ENCODE peak calls at places on chromosomes 3 and 15, in seven cellular contexts. One of them, this sample, is unnamed.

GRCh38 chr3:24829632-24830229 is 335.1 kb upstream of the THRB start:
- DNase-seq in T-helper 9 cell: no peak
- DNase-seq in thoracic aorta: no peak
- DNase-seq in activated naive CD4-positive, alpha-beta T cell: no peak
- DNase-seq in NB4: no peak
- DNase-seq in breast epithelium: no peak
- DNase-seq in CD8-positive, alpha-beta T cell: no peak
- DNase-seq in this sample: no peak

GRCh38 chr3:126058666-126059065 is 25.3 kb downstream of the SLC41A3 start:
- DNase-seq in breast epithelium: no peak
- DNase-seq in CD8-positive, alpha-beta T cell: no peak
- DNase-seq in NB4: no peak
- DNase-seq in activated naive CD4-positive, alpha-beta T cell: no peak
- DNase-seq in thoracic aorta: no peak
- DNase-seq in T-helper 9 cell: no peak
- DNase-seq in this sample: no peak

GRCh38 chr3:13281657-13282527 is 138.2 kb downstream of the NUP210 start:
- DNase-seq in thoracic aorta: no peak
- DNase-seq in activated naive CD4-positive, alpha-beta T cell: no peak
- DNase-seq in CD8-positive, alpha-beta T cell: no peak
- DNase-seq in T-helper 9 cell: no peak
- DNase-seq in NB4: peak
- DNase-seq in breast epithelium: no peak
- DNase-seq in this sample: no peak

GRCh38 chr3:171460226-171461086 is at the start of gene TNIK:
- DNase-seq in NB4: peak
- DNase-seq in CD8-positive, alpha-beta T cell: peak
- DNase-seq in thoracic aorta: peak
- DNase-seq in breast epithelium: peak
- DNase-seq in T-helper 9 cell: peak
- DNase-seq in activated naive CD4-positive, alpha-beta T cell: peak
- DNase-seq in this sample: peak

GRCh38 chr3:131353946-131354345 is 27.6 kb upstream of the NUDT16 start:
- DNase-seq in NB4: no peak
- DNase-seq in thoracic aorta: no peak
- DNase-seq in CD8-positive, alpha-beta T cell: no peak
- DNase-seq in T-helper 9 cell: no peak
- DNase-seq in breast epithelium: no peak
- DNase-seq in activated naive CD4-positive, alpha-beta T cell: no peak
- DNase-seq in this sample: no peak

GRCh38 chr15:90882781-90883525 is 1.4 kb upstream of the FES start:
- DNase-seq in CD8-positive, alpha-beta T cell: no peak
- DNase-seq in activated naive CD4-positive, alpha-beta T cell: no peak
- DNase-seq in T-helper 9 cell: no peak
- DNase-seq in thoracic aorta: no peak
- DNase-seq in breast epithelium: no peak
- DNase-seq in NB4: peak
- DNase-seq in this sample: no peak

GRCh38 chr3:188747487-188747886 is 424.3 kb upstream of the TPRG1 start:
- DNase-seq in activated naive CD4-positive, alpha-beta T cell: no peak
- DNase-seq in thoracic aorta: no peak
- DNase-seq in CD8-positive, alpha-beta T cell: no peak
- DNase-seq in NB4: no peak
- DNase-seq in T-helper 9 cell: no peak
- DNase-seq in breast epithelium: no peak
- DNase-seq in this sample: peak

GRCh38 chr15:89299896-89300295 is 34.7 kb downstream of the POLG start:
- DNase-seq in thoracic aorta: no peak
- DNase-seq in breast epithelium: no peak
- DNase-seq in NB4: no peak
- DNase-seq in T-helper 9 cell: no peak
- DNase-seq in CD8-positive, alpha-beta T cell: no peak
- DNase-seq in activated naive CD4-positive, alpha-beta T cell: no peak
- DNase-seq in this sample: peak

GRCh38 chr15:33200444-33200843 is 5.9 kb upstream of the FMN1 start:
- DNase-seq in breast epithelium: no peak
- DNase-seq in NB4: no peak
- DNase-seq in CD8-positive, alpha-beta T cell: no peak
- DNase-seq in thoracic aorta: no peak
- DNase-seq in activated naive CD4-positive, alpha-beta T cell: no peak
- DNase-seq in T-helper 9 cell: no peak
- DNase-seq in this sample: no peak

GRCh38 chr3:55721716-55722484 is 234.8 kb upstream of the WNT5A start:
- DNase-seq in activated naive CD4-positive, alpha-beta T cell: no peak
- DNase-seq in breast epithelium: no peak
- DNase-seq in NB4: peak
- DNase-seq in T-helper 9 cell: no peak
- DNase-seq in CD8-positive, alpha-beta T cell: no peak
- DNase-seq in thoracic aorta: no peak
- DNase-seq in this sample: peak

GRCh38 chr3:141498592-141499223 is 11.9 kb downstream of the RASA2 start:
- DNase-seq in breast epithelium: peak
- DNase-seq in CD8-positive, alpha-beta T cell: peak
- DNase-seq in thoracic aorta: no peak
- DNase-seq in activated naive CD4-positive, alpha-beta T cell: peak
- DNase-seq in NB4: peak
- DNase-seq in T-helper 9 cell: peak
- DNase-seq in this sample: no peak

GRCh38 chr3:159128628-159129027 is 326.8 kb downstream of the MFSD1 start:
- DNase-seq in T-helper 9 cell: no peak
- DNase-seq in NB4: peak
- DNase-seq in activated naive CD4-positive, alpha-beta T cell: no peak
- DNase-seq in thoracic aorta: no peak
- DNase-seq in breast epithelium: no peak
- DNase-seq in CD8-positive, alpha-beta T cell: no peak
- DNase-seq in this sample: no peak

GRCh38 chr15:93035953-93036810 is 52.8 kb downstream of the RGMA start:
- DNase-seq in breast epithelium: no peak
- DNase-seq in T-helper 9 cell: peak
- DNase-seq in NB4: peak
- DNase-seq in thoracic aorta: no peak
- DNase-seq in activated naive CD4-positive, alpha-beta T cell: peak
- DNase-seq in CD8-positive, alpha-beta T cell: peak
- DNase-seq in this sample: no peak

GRCh38 chr15:32765236-32765635 is 47.4 kb downstream of the GREM1 start:
- DNase-seq in T-helper 9 cell: no peak
- DNase-seq in breast epithelium: no peak
- DNase-seq in CD8-positive, alpha-beta T cell: no peak
- DNase-seq in NB4: peak
- DNase-seq in activated naive CD4-positive, alpha-beta T cell: no peak
- DNase-seq in thoracic aorta: no peak
- DNase-seq in this sample: no peak

GRCh38 chr3:197908957-197909701 is 40.9 kb upstream of the RPL35A start:
- DNase-seq in thoracic aorta: no peak
- DNase-seq in CD8-positive, alpha-beta T cell: no peak
- DNase-seq in T-helper 9 cell: no peak
- DNase-seq in breast epithelium: no peak
- DNase-seq in NB4: no peak
- DNase-seq in activated naive CD4-positive, alpha-beta T cell: no peak
- DNase-seq in this sample: no peak

GRCh38 chr3:85255954-85256353 is 297.2 kb downstream of the CADM2 start:
- DNase-seq in breast epithelium: no peak
- DNase-seq in CD8-positive, alpha-beta T cell: no peak
- DNase-seq in activated naive CD4-positive, alpha-beta T cell: no peak
- DNase-seq in thoracic aorta: no peak
- DNase-seq in T-helper 9 cell: no peak
- DNase-seq in NB4: no peak
- DNase-seq in this sample: no peak

GRCh38 chr15:82183121-82184031 is 79.2 kb downstream of the EFL1 start:
- DNase-seq in breast epithelium: no peak
- DNase-seq in thoracic aorta: no peak
- DNase-seq in CD8-positive, alpha-beta T cell: no peak
- DNase-seq in NB4: no peak
- DNase-seq in activated naive CD4-positive, alpha-beta T cell: no peak
- DNase-seq in T-helper 9 cell: no peak
- DNase-seq in this sample: peak

GRCh38 chr15:89088605-89089315 is 504 bp downstream of the ABHD2 start:
- DNase-seq in CD8-positive, alpha-beta T cell: peak
- DNase-seq in thoracic aorta: no peak
- DNase-seq in activated naive CD4-positive, alpha-beta T cell: no peak
- DNase-seq in NB4: peak
- DNase-seq in T-helper 9 cell: peak
- DNase-seq in breast epithelium: no peak
- DNase-seq in this sample: no peak

GRCh38 chr3:128316456-128316855 is 150.2 kb downstream of the DNAJB8 start:
- DNase-seq in T-helper 9 cell: peak
- DNase-seq in CD8-positive, alpha-beta T cell: peak
- DNase-seq in activated naive CD4-positive, alpha-beta T cell: peak
- DNase-seq in NB4: no peak
- DNase-seq in thoracic aorta: no peak
- DNase-seq in breast epithelium: peak
- DNase-seq in this sample: no peak

GRCh38 chr15:48888209-48888608 is 10.3 kb downstream of the EID1 start:
- DNase-seq in breast epithelium: no peak
- DNase-seq in T-helper 9 cell: no peak
- DNase-seq in thoracic aorta: no peak
- DNase-seq in CD8-positive, alpha-beta T cell: no peak
- DNase-seq in activated naive CD4-positive, alpha-beta T cell: no peak
- DNase-seq in NB4: no peak
- DNase-seq in this sample: no peak

GRCh38 chr3:30894521-30895289 is at the start of gene GADL1:
- DNase-seq in breast epithelium: no peak
- DNase-seq in NB4: peak
- DNase-seq in T-helper 9 cell: no peak
- DNase-seq in thoracic aorta: no peak
- DNase-seq in CD8-positive, alpha-beta T cell: no peak
- DNase-seq in activated naive CD4-positive, alpha-beta T cell: no peak
- DNase-seq in this sample: no peak

GRCh38 chr3:11703185-11703584 is 59.5 kb upstream of the VGLL4 start:
- DNase-seq in T-helper 9 cell: no peak
- DNase-seq in thoracic aorta: no peak
- DNase-seq in breast epithelium: no peak
- DNase-seq in activated naive CD4-positive, alpha-beta T cell: no peak
- DNase-seq in NB4: no peak
- DNase-seq in CD8-positive, alpha-beta T cell: no peak
- DNase-seq in this sample: no peak

GRCh38 chr3:121989943-121990342 is 32.1 kb downstream of the ILDR1 start:
- DNase-seq in T-helper 9 cell: no peak
- DNase-seq in activated naive CD4-positive, alpha-beta T cell: no peak
- DNase-seq in breast epithelium: no peak
- DNase-seq in thoracic aorta: no peak
- DNase-seq in CD8-positive, alpha-beta T cell: no peak
- DNase-seq in NB4: peak
- DNase-seq in this sample: no peak

GRCh38 chr3:125398952-125399351 is 23.8 kb upstream of the ZNF148 start:
- DNase-seq in thoracic aorta: no peak
- DNase-seq in T-helper 9 cell: no peak
- DNase-seq in CD8-positive, alpha-beta T cell: no peak
- DNase-seq in activated naive CD4-positive, alpha-beta T cell: no peak
- DNase-seq in NB4: no peak
- DNase-seq in breast epithelium: no peak
- DNase-seq in this sample: no peak

GRCh38 chr3:139227165-139227564 is 116.7 kb upstream of the MRPS22 start:
- DNase-seq in thoracic aorta: no peak
- DNase-seq in activated naive CD4-positive, alpha-beta T cell: no peak
- DNase-seq in NB4: no peak
- DNase-seq in T-helper 9 cell: no peak
- DNase-seq in CD8-positive, alpha-beta T cell: no peak
- DNase-seq in breast epithelium: no peak
- DNase-seq in this sample: no peak

GRCh38 chr3:40718209-40718608 is 193.4 kb downstream of the ZNF621 start:
- DNase-seq in breast epithelium: peak
- DNase-seq in thoracic aorta: no peak
- DNase-seq in activated naive CD4-positive, alpha-beta T cell: no peak
- DNase-seq in T-helper 9 cell: no peak
- DNase-seq in CD8-positive, alpha-beta T cell: no peak
- DNase-seq in NB4: no peak
- DNase-seq in this sample: no peak

GRCh38 chr15:85927936-85928537 is 133.3 kb upstream of the KLHL25 start:
- DNase-seq in CD8-positive, alpha-beta T cell: no peak
- DNase-seq in NB4: no peak
- DNase-seq in activated naive CD4-positive, alpha-beta T cell: no peak
- DNase-seq in thoracic aorta: no peak
- DNase-seq in T-helper 9 cell: no peak
- DNase-seq in breast epithelium: no peak
- DNase-seq in this sample: no peak